ENCODE peak calls at places on chromosome 11, in eight cellular contexts. V is Karpas-422; P is astrocyte; A is hepatocyte; B is adrenal gland; Z is GM23338; Q is K562; O is CD8-positive, alpha-beta memory T cell. G is an unnamed sample.

GRCh38 chr11:82906931-82907330 is 5.4 kb downstream of the DDIAS start:
- DNase-seq in A (no peak), V (no peak), P (no peak), B (no peak), Z (no peak), Q (no peak), O (no peak), G (no peak)

GRCh38 chr11:118608268-118609214 is 1.1 kb downstream of the PHLDB1 start:
- DNase-seq in A (peak), Z (no peak), O (peak), V (no peak), P (peak), B (peak), Q (peak), G (peak)

GRCh38 chr11:9574806-9575530 is 1.5 kb downstream of the WEE1 start:
- DNase-seq in V (peak), P (peak), B (peak), O (peak), A (peak), Q (peak), Z (peak), G (peak)

GRCh38 chr11:1747753-1748466 is 2.5 kb downstream of the IFITM10 start:
- DNase-seq in V (no peak), Z (no peak), P (no peak), O (no peak), A (no peak), B (peak), Q (no peak), G (peak)

GRCh38 chr11:82546556-82547162 is 187.0 kb downstream of the FAM181B start:
- DNase-seq in V (no peak), O (no peak), B (no peak), Q (no peak), Z (no peak), A (peak), P (no peak), G (no peak)

GRCh38 chr11:70398834-70399680 is 728 bp downstream of the CTTN start:
- DNase-seq in V (peak), A (peak), B (peak), Q (peak), O (peak), P (no peak), Z (no peak), G (peak)

GRCh38 chr11:73252577-73253191 is 19.5 kb upstream of the P2RY6 start:
- DNase-seq in Q (peak), A (no peak), O (no peak), B (no peak), V (peak), P (no peak), Z (peak), G (no peak)

GRCh38 chr11:2825261-2825885 is 60.2 kb downstream of the CDKN1C start:
- DNase-seq in Q (no peak), Z (no peak), P (peak), B (peak), A (peak), O (no peak), V (no peak), G (peak)

GRCh38 chr11:71491531-71492329 is 35.3 kb upstream of the KRTAP5-7 start:
- DNase-seq in Z (no peak), Q (no peak), B (no peak), V (no peak), A (no peak), P (no peak), O (no peak), G (peak)

GRCh38 chr11:58928691-58929090 is 10.6 kb upstream of the GLYATL1 start:
- DNase-seq in V (no peak), P (no peak), A (peak), Q (no peak), O (no peak), Z (peak), B (no peak), G (no peak)

GRCh38 chr11:111225871-111226270 is 19.7 kb upstream of the POU2AF2 start:
- DNase-seq in P (no peak), O (no peak), B (no peak), Z (no peak), Q (no peak), V (no peak), A (no peak), G (no peak)

GRCh38 chr11:93740802-93741093 is 547 bp downstream of the TAF1D start:
- DNase-seq in O (peak), B (peak), Q (peak), Z (peak), P (peak), V (peak), A (peak), G (peak)

GRCh38 chr11:18844753-18845367 is 53.3 kb upstream of the PTPN5 start:
- DNase-seq in Q (peak), O (no peak), B (peak), P (peak), Z (peak), V (peak), A (peak), G (no peak)

GRCh38 chr11:132886335-132886734 is 646.0 kb downstream of the OPCML start:
- DNase-seq in O (no peak), P (peak), B (no peak), V (no peak), Q (no peak), Z (no peak), A (no peak), G (no peak)

GRCh38 chr11:2874963-2875362 is 10.6 kb downstream of the CDKN1C start:
- DNase-seq in V (no peak), B (no peak), Q (no peak), P (no peak), O (no peak), A (no peak), Z (no peak), G (no peak)

GRCh38 chr11:69444381-69445130 is 36.9 kb upstream of the LINC01488 start:
- DNase-seq in B (peak), A (peak), P (peak), Z (peak), O (peak), Q (peak), V (no peak), G (peak)

GRCh38 chr11:120612363-120613263 is 101.1 kb downstream of the GRIK4 start:
- DNase-seq in V (no peak), B (peak), O (no peak), P (peak), A (peak), Z (no peak), Q (no peak), G (no peak)

GRCh38 chr11:776459-777287 is 614 bp downstream of the GATD1 start:
- DNase-seq in P (no peak), O (no peak), Q (peak), Z (peak), V (peak), B (peak), A (peak), G (peak)

GRCh38 chr11:2211113-2211971 is 39.7 kb upstream of the TH start:
- DNase-seq in A (peak), Q (no peak), B (no peak), O (no peak), Z (no peak), V (no peak), P (no peak), G (peak)

GRCh38 chr11:14125529-14125928 is 163.0 kb downstream of the SPON1 start:
- DNase-seq in P (no peak), A (no peak), B (no peak), Q (no peak), O (no peak), Z (no peak), V (no peak), G (no peak)

GRCh38 chr11:86676533-86677154 is 4.2 kb upstream of the ME3 start:
- DNase-seq in A (peak), O (no peak), Z (peak), V (peak), P (no peak), Q (peak), B (no peak), G (no peak)

GRCh38 chr11:92342034-92342433 is 117.4 kb downstream of the FAT3 start:
- DNase-seq in B (no peak), P (no peak), V (no peak), A (no peak), Z (no peak), Q (no peak), O (no peak), G (no peak)

GRCh38 chr11:13114566-13115465 is 105.7 kb downstream of the RASSF10 start:
- DNase-seq in Q (peak), A (peak), B (no peak), Z (peak), P (no peak), V (peak), O (no peak), G (no peak)

GRCh38 chr11:2794419-2794795 is 91.2 kb downstream of the CDKN1C start:
- DNase-seq in O (peak), Z (no peak), P (no peak), Q (no peak), A (no peak), V (no peak), B (peak), G (peak)

GRCh38 chr11:62842171-62842717 is 2.9 kb upstream of the WDR74 start:
- DNase-seq in Z (peak), V (peak), P (no peak), B (peak), Q (no peak), O (peak), A (peak), G (peak)

GRCh38 chr11:87421422-87421821 is 383.7 kb downstream of the TMEM135 start:
- DNase-seq in Q (peak), P (peak), B (peak), A (peak), V (peak), Z (peak), O (no peak), G (no peak)

GRCh38 chr11:128553662-128554392 is 33.5 kb downstream of the ETS1 start:
- DNase-seq in Q (no peak), Z (no peak), V (peak), A (peak), P (no peak), O (no peak), B (no peak), G (no peak)

GRCh38 chr11:63574856-63575602 is 11.8 kb upstream of the PLAAT2 start:
- DNase-seq in Q (peak), Z (no peak), V (no peak), B (no peak), O (no peak), A (peak), P (no peak), G (peak)

GRCh38 chr11:68040121-68040956 is 1.5 kb downstream of the TCIRG1 start:
- DNase-seq in Q (peak), P (peak), O (peak), Z (peak), B (peak), V (peak), A (peak), G (peak)

GRCh38 chr11:1549355-1550330 is 22.4 kb downstream of the DUSP8 start:
- DNase-seq in B (no peak), Z (no peak), A (no peak), V (no peak), Q (peak), O (no peak), P (no peak), G (no peak)

GRCh38 chr11:130037058-130037457 is 32.6 kb upstream of the APLP2 start:
- DNase-seq in O (no peak), P (peak), Z (no peak), Q (peak), B (no peak), A (peak), V (no peak), G (no peak)

GRCh38 chr11:129854229-129854805 is 38.7 kb downstream of the TMEM45B start:
- DNase-seq in A (no peak), Q (no peak), Z (no peak), P (no peak), V (no peak), B (no peak), O (no peak), G (no peak)

GRCh38 chr11:66347425-66348276 is at the start of gene B4GAT1:
- DNase-seq in A (peak), Q (peak), B (peak), V (peak), O (peak), P (peak), Z (peak), G (peak)

GRCh38 chr11:210803-211180 is 3.3 kb downstream of the RIC8A start:
- DNase-seq in A (no peak), B (no peak), Z (no peak), O (no peak), V (no peak), Q (no peak), P (no peak), G (no peak)

GRCh38 chr11:17811416-17811815 is 76.8 kb downstream of the KCNC1 start:
- DNase-seq in P (no peak), O (no peak), B (no peak), A (no peak), V (no peak), Q (no peak), Z (no peak), G (no peak)

GRCh38 chr11:104142701-104143100 is 21.2 kb downstream of the PDGFD start:
- DNase-seq in A (no peak), Z (no peak), B (no peak), O (no peak), Q (no peak), V (no peak), P (no peak), G (no peak)

GRCh38 chr11:33135216-33135615 is 26.1 kb downstream of the CSTF3 start:
- DNase-seq in O (no peak), Q (no peak), A (peak), Z (no peak), P (peak), V (no peak), B (no peak), G (no peak)

GRCh38 chr11:111310088-111310487 is 11.7 kb downstream of the POU2AF3 start:
- DNase-seq in P (no peak), B (no peak), Z (no peak), O (no peak), V (no peak), Q (no peak), A (no peak), G (no peak)

GRCh38 chr11:35163209-35163608 is 24.2 kb downstream of the CD44 start:
- DNase-seq in P (no peak), Q (no peak), O (no peak), V (no peak), Z (no peak), B (no peak), A (no peak), G (no peak)

GRCh38 chr11:5737091-5737490 is 843 bp downstream of the OR56B1 start:
- DNase-seq in A (no peak), B (no peak), O (no peak), V (no peak), Z (no peak), P (peak), Q (no peak), G (no peak)

GRCh38 chr11:117073539-117073938 is 24.7 kb downstream of the SIK3 start:
- DNase-seq in Q (no peak), O (no peak), Z (no peak), B (no peak), A (no peak), V (no peak), P (no peak), G (no peak)
- H3K27ac ChIP-seq in Q (no peak), O (no peak), Z (no peak), B (peak), A (no peak), V (no peak), P (no peak), G (no peak)

GRCh38 chr11:78318733-78319132 is 98.9 kb downstream of the GAB2 start:
- DNase-seq in Z (no peak), B (no peak), V (no peak), O (no peak), Q (no peak), P (no peak), A (peak), G (no peak)
- H3K27ac ChIP-seq in Z (peak), B (peak), V (no peak), O (peak), Q (peak), P (no peak), A (peak), G (peak)

GRCh38 chr11:46680164-46680760 is 20.2 kb downstream of the ARHGAP1 start:
- DNase-seq in Z (no peak), O (no peak), Q (no peak), P (no peak), B (no peak), V (no peak), A (no peak), G (no peak)

GRCh38 chr11:46679252-46680163 is 20.9 kb downstream of the ARHGAP1 start:
- DNase-seq in V (no peak), P (no peak), A (no peak), Q (no peak), Z (no peak), B (no peak), O (no peak), G (no peak)

GRCh38 chr11:46677991-46678740 is 22.3 kb downstream of the ARHGAP1 start:
- DNase-seq in Q (peak), O (no peak), Z (no peak), B (peak), P (no peak), A (no peak), V (no peak), G (peak)

GRCh38 chr11:46677169-46677568 is 23.2 kb downstream of the ARHGAP1 start:
- DNase-seq in Z (no peak), P (no peak), B (no peak), Q (no peak), A (no peak), V (no peak), O (peak), G (peak)

DNA sequence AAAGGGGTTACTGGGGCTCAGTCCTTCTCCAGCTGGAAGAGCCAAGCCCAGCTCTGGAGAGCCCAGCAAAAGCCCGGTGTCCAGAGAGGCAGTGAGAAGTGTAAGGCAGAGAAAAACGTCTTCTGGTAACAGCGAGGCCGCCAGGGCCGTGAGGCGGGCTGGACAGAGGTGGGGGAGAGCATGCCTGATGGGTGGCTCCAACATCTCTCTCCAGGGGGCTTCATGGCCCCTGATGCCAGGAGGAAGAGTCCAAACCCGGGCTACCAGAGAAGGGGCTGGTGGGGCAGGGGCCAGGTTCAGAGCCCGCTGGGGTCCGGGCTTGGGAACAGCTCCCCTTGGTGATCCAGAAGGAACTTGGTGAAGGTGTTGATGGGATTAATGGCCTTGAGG is 21.7 kb downstream of the ARHGAP1 start:
- DNase-seq in Z (no peak), B (no peak), Q (no peak), A (no peak), P (no peak), V (no peak), O (no peak), G (peak)
- H3K27ac ChIP-seq in Z (no peak), B (no peak), Q (no peak), A (no peak), P (no peak), V (no peak), O (no peak), G (no peak)

GRCh38 chr11:44784438-44784760 is 57.6 kb downstream of the TSPAN18 start:
- DNase-seq in P (no peak), V (peak), B (no peak), A (no peak), Q (no peak), Z (no peak), O (no peak), G (peak)

GRCh38 chr11:44782478-44782877 is 55.7 kb downstream of the TSPAN18 start:
- DNase-seq in P (no peak), A (no peak), B (no peak), V (no peak), O (no peak), Q (no peak), Z (no peak), G (no peak)

GRCh38 chr11:44780940-44781631 is 54.3 kb downstream of the TSPAN18 start:
- DNase-seq in Q (peak), O (no peak), P (no peak), B (peak), Z (no peak), A (peak), V (no peak), G (no peak)

GRCh38 chr11:44779736-44780520 is 53.2 kb downstream of the TSPAN18 start:
- DNase-seq in P (no peak), B (no peak), A (no peak), Z (no peak), O (no peak), Q (no peak), V (no peak), G (no peak)

DNA sequence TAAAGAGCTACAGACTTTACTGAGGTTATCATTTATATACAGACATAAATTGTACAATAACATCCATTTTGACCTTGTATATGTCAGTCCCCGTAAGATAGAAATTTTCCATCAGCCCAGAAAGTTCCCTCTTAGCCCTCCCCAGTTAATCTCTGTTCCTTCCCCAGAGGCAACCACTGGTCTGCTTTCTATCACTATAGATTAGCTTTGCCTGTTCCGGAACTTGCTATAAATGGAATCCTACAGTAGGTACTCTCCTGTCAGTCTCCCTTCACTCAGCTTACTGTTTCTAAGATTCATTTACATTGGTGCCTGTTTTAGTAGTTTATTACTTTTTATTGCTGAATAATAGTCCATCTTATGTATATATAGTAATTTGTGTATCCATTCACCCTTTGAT is 54.9 kb downstream of the TSPAN18 start:
- DNase-seq in P (no peak), Z (no peak), B (no peak), Q (peak), O (no peak), V (no peak), A (no peak), G (no peak)
- H3K27ac ChIP-seq in P (no peak), Z (no peak), B (peak), Q (peak), O (no peak), V (no peak), A (peak), G (no peak)

GRCh38 chr11:46285594-46286033 is 8.2 kb downstream of the CREB3L1 start:
- DNase-seq in Z (peak), P (no peak), V (no peak), B (peak), A (no peak), Q (no peak), O (no peak), G (peak)
- H3K27ac ChIP-seq in Z (no peak), P (no peak), V (no peak), B (peak), A (peak), Q (no peak), O (no peak), G (no peak)

GRCh38 chr11:126403658-126404057 is 48.2 kb downstream of the ST3GAL4 start:
- DNase-seq in V (peak), Q (no peak), P (no peak), O (no peak), Z (no peak), B (no peak), A (no peak), G (no peak)

GRCh38 chr11:126405906-126406305 is 50.4 kb downstream of the ST3GAL4 start:
- DNase-seq in Z (no peak), V (no peak), Q (no peak), A (no peak), B (no peak), O (no peak), P (no peak), G (no peak)

GRCh38 chr11:126406368-126406767 is 50.9 kb downstream of the ST3GAL4 start:
- DNase-seq in V (no peak), O (no peak), B (no peak), Q (no peak), A (no peak), P (no peak), Z (no peak), G (no peak)

GRCh38 chr11:126404367-126404766 is 48.9 kb downstream of the ST3GAL4 start:
- DNase-seq in Q (no peak), V (no peak), A (no peak), B (no peak), O (no peak), P (no peak), Z (no peak), G (no peak)

DNA sequence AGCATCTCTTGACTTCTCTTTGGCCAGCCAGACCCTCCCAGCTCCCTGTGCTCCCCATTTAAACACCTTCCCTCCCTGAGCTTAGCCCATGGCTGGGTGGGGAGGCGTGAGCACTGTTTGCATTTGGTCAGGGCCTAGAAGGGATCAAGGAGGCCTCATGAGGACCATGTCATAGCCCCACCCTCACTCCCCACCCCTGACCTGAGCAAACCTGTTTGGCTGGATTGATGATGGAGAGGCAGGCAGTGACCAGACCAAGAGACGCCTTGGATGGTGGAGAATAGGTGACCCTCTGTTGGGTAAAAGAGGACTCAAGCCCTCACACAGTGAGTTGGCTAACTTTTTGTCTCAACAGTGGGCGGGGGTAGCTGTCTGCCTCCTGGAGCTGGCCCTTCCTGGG is 49.9 kb downstream of the ST3GAL4 start:
- DNase-seq in O (no peak), B (no peak), V (no peak), P (no peak), Z (no peak), A (no peak), Q (no peak), G (no peak)
- H3K27ac ChIP-seq in O (no peak), B (peak), V (no peak), P (no peak), Z (no peak), A (peak), Q (no peak), G (no peak)

GRCh38 chr11:65185166-65185565 is 3.4 kb downstream of the CAPN1 start:
- DNase-seq in B (no peak), Z (peak), A (no peak), Q (no peak), O (no peak), P (no peak), V (peak), G (no peak)
- H3K27ac ChIP-seq in B (no peak), Z (peak), A (no peak), Q (no peak), O (no peak), P (no peak), V (no peak), G (no peak)